ENCODE peak calls at places on chromosome 4, in five cellular contexts. H is K562, L is A549, P is transverse colon, G is esophagus muscularis mucosa. O is an unnamed sample.

GRCh38 chr4:83074086-83074704 is 39.2 kb downstream of the COPS4 start:
- DNase-seq in H (peak), L (peak), G (no peak), P (peak), O (no peak)

GRCh38 chr4:86498560-86499166 is 95.5 kb upstream of the PTPN13 start:
- DNase-seq in H (peak), G (no peak), L (peak), P (no peak), O (no peak)

GRCh38 chr4:17103231-17103630 is 204.8 kb upstream of the LDB2 start:
- DNase-seq in P (no peak), H (no peak), L (no peak), G (peak), O (no peak)

GRCh38 chr4:53688186-53688790 is 97.0 kb upstream of the LNX1 start:
- DNase-seq in L (peak), H (peak), P (no peak), G (no peak), O (no peak)

GRCh38 chr4:12439633-12440305 is 1011.1 kb upstream of the HS3ST1 start:
- DNase-seq in G (no peak), P (no peak), L (no peak), H (no peak), O (no peak)

GRCh38 chr4:141871086-141871485 is 234.7 kb downstream of the IL15 start:
- DNase-seq in G (no peak), H (no peak), P (no peak), L (no peak), O (no peak)

GRCh38 chr4:61532324-61532723 is 332.2 kb downstream of the ADGRL3 start:
- DNase-seq in H (no peak), G (no peak), L (no peak), P (no peak), O (no peak)

GRCh38 chr4:183873389-183874185 is 31.5 kb upstream of the STOX2 start:
- DNase-seq in H (no peak), G (no peak), P (no peak), L (no peak), O (no peak)

GRCh38 chr4:8394125-8394524 is 46.4 kb downstream of the ACOX3 start:
- DNase-seq in H (no peak), P (peak), L (no peak), G (no peak), O (peak)

GRCh38 chr4:168677063-168677462 is 180.2 kb downstream of the PALLD start:
- DNase-seq in P (no peak), L (no peak), G (no peak), H (no peak), O (no peak)

GRCh38 chr4:107548211-107548905 is 171.7 kb downstream of the PAPSS1 start:
- DNase-seq in P (no peak), H (no peak), L (no peak), G (no peak), O (no peak)

GRCh38 chr4:87078987-87079469 is 141.4 kb downstream of the KLHL8 start:
- DNase-seq in H (no peak), P (no peak), G (no peak), L (no peak), O (peak)

GRCh38 chr4:71009796-71010588 is 16.5 kb downstream of the DCK start:
- DNase-seq in P (no peak), L (peak), H (peak), G (no peak), O (no peak)

GRCh38 chr4:24876431-24876830 is 36.4 kb downstream of the CCDC149 start:
- DNase-seq in P (no peak), L (no peak), G (no peak), H (no peak), O (no peak)

GRCh38 chr4:174604198-174604597 is 81.9 kb upstream of the HPGD start:
- DNase-seq in L (peak), G (no peak), H (no peak), P (no peak), O (no peak)

GRCh38 chr4:8585721-8586161 is 5.5 kb downstream of the GPR78 start:
- DNase-seq in H (no peak), G (no peak), P (no peak), L (no peak), O (peak)

GRCh38 chr4:184664445-184665210 is 15.1 kb downstream of the PRIMPOL start:
- DNase-seq in G (no peak), H (peak), L (peak), P (no peak), O (no peak)

GRCh38 chr4:74555231-74555630 is 110.3 kb downstream of the AREG start:
- DNase-seq in L (peak), H (no peak), G (no peak), P (no peak), O (no peak)

GRCh38 chr4:21005647-21006046 is 305.4 kb downstream of the PACRGL start:
- DNase-seq in P (no peak), L (no peak), G (no peak), H (no peak), O (no peak)

GRCh38 chr4:185305979-185306442 is 89.7 kb downstream of the LRP2BP start:
- DNase-seq in H (no peak), P (no peak), L (peak), G (no peak), O (no peak)

GRCh38 chr4:25069014-25069413 is 38.3 kb upstream of the LGI2 start:
- DNase-seq in L (peak), P (no peak), G (no peak), H (no peak), O (no peak)

GRCh38 chr4:19382993-19383392 is 868.7 kb upstream of the SLIT2 start:
- DNase-seq in H (no peak), L (no peak), G (no peak), P (no peak), O (no peak)

GRCh38 chr4:127503111-127503510 is 129.6 kb upstream of the INTU start:
- DNase-seq in L (no peak), H (no peak), P (no peak), G (no peak), O (no peak)

GRCh38 chr4:4384837-4385236 is 2.1 kb upstream of the NSG1 start:
- DNase-seq in G (no peak), P (no peak), H (peak), L (peak), O (no peak)

GRCh38 chr4:92121099-92121498 is 182.7 kb upstream of the GRID2 start:
- DNase-seq in P (no peak), H (no peak), G (no peak), L (no peak), O (no peak)

GRCh38 chr4:80611366-80611765 is 275.8 kb downstream of the CFAP299 start:
- DNase-seq in H (no peak), G (no peak), L (no peak), P (no peak), O (no peak)

GRCh38 chr4:144313370-144313769 is 172.9 kb upstream of the GYPA start:
- DNase-seq in H (no peak), P (no peak), G (no peak), L (peak), O (no peak)

GRCh38 chr4:18686338-18687039 is 664.9 kb upstream of the LCORL start:
- DNase-seq in P (no peak), G (no peak), H (no peak), L (no peak), O (no peak)

GRCh38 chr4:94551616-94552564 is 100.1 kb downstream of the PDLIM5 start:
- DNase-seq in G (no peak), L (no peak), H (no peak), P (no peak), O (no peak)

GRCh38 chr4:83751336-83751949 is 215.5 kb downstream of the GPAT3 start:
- DNase-seq in P (no peak), G (no peak), H (no peak), L (no peak), O (no peak)

GRCh38 chr4:29596228-29596627 is 1123.9 kb upstream of the PCDH7 start:
- DNase-seq in P (no peak), G (no peak), L (no peak), H (no peak), O (no peak)

GRCh38 chr4:687048-687974 is 1.6 kb downstream of the SLC49A3 start:
- DNase-seq in H (peak), P (peak), L (peak), G (peak), O (peak)

GRCh38 chr4:56817840-56818491 is 3.5 kb downstream of the SPINK2 start:
- DNase-seq in G (no peak), H (no peak), L (no peak), P (no peak), O (no peak)
- TF ChIP-seq EP300 in G (no peak), H (no peak), L (no peak), P (no peak), O (no peak)

GRCh38 chr4:153651961-153652784 is 31.9 kb upstream of the TLR2 start:
- DNase-seq in G (no peak), L (no peak), H (no peak), P (no peak), O (no peak)
- TF ChIP-seq EP300 in G (no peak), L (no peak), H (no peak), P (no peak), O (no peak)

DNA sequence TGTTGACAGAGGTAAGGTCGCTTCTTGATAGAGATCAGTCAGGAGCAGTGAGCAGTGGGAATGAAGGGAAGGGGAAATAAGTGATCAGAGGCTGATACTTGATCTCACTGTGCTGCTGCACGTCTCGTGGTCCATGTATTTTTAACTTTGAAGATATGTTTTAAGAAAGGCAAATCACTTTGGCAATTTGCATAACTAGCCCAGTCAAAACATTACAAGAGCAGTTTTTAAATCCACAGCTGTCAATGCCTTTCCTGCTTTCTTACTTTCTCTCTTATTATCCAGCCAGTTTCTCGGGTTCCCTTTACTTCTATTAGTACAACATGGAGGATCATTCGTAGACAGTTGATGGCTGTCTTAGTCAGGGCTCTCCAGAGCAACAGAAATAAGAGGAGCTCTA is 472.8 kb downstream of the TMA16 start:
- DNase-seq in P (no peak), G (no peak), L (no peak), H (no peak), O (no peak)
- TF ChIP-seq EP300 in P (no peak), G (no peak), L (no peak), H (no peak), O (no peak)

DNA sequence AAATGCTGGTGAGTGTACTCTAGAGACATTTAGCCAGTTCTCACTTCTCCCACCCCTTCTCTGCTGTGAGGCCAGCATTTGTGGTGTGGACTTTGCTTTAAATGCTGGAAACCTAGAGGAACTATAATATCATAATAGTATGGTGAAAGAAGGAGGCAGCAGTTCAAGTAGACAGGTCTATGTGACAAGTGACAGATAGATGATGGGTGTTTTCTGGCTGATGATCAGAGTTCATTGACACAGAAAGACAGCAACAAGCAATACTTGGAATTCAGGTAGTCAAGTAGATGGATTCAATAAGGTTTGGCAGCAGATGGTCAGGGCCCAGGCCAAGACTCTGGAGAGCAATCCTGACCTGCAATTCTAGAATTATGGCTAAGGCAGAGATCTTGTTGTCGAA is 317.5 kb downstream of the PCDH7 start:
- DNase-seq in L (no peak), P (no peak), G (no peak), H (no peak), O (no peak)
- TF ChIP-seq EP300 in L (no peak), P (no peak), G (no peak), H (no peak), O (no peak)

GRCh38 chr4:78569291-78569821 is 17.8 kb downstream of the ANXA3 start:
- DNase-seq in P (no peak), G (no peak), L (peak), H (no peak), O (no peak)
- TF ChIP-seq EP300 in P (no peak), G (no peak), L (no peak), H (no peak), O (no peak)

GRCh38 chr4:47483722-47484121 is 1.4 kb upstream of the ATP10D start:
- DNase-seq in G (no peak), H (no peak), P (no peak), L (no peak), O (no peak)

GRCh38 chr4:47482326-47482725 is 2.7 kb upstream of the ATP10D start:
- DNase-seq in P (no peak), L (no peak), G (no peak), H (no peak), O (no peak)

GRCh38 chr4:47484169-47484568 is 906 bp upstream of the ATP10D start:
- DNase-seq in G (no peak), H (no peak), L (no peak), P (no peak), O (no peak)

GRCh38 chr4:47486306-47486705 is 1.2 kb downstream of the ATP10D start:
- DNase-seq in L (no peak), G (no peak), H (no peak), P (no peak), O (no peak)

DNA sequence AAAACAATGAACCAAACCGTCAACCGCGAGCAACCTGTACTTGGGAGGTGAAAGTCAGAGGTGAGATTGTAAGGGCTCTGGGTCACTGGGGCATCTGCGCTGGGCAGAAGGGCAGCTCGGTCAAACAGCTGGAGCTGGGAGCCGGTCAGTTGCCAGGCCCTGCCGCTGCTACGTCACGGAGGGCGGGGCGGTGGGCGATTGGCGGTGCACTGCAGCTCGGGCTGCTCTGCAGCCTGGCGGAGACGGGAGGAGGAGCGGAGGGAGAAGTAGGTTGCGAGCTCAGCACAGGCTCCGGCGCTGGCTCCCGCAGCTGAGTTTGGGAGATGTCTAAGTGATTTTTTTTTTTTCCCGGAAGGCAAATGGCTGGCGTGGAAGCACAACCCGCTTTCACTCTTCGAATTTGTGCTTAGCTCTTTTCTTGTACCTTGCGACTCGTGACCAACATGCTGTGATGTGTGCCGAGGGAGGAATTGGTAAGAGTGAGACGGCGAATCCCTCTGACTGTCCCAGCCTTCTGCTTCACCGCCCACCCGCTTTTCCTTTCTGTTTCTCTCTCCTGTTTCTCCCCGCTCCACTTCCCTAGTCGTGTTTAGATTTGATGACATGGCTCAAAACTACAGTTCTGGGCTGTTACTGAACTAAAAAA is at the start of gene ATP10D:
- DNase-seq in P (peak), H (peak), G (peak), L (peak), O (peak)
- TF ChIP-seq EP300 in P (no peak), H (no peak), G (no peak), L (no peak), O (no peak)